ENCODE peak calls at places on chromosome 18, in seven cellular contexts. U, G, E, O, R, Z and P are unnamed samples.

GRCh38 chr18:62953663-62954062 is 238.3 kb downstream of the PHLPP1 start:
- DNase-seq in U (no peak), E (no peak), G (no peak), O (no peak), R (no peak), Z (no peak), P (no peak)

GRCh38 chr18:2984703-2985261 is 28.2 kb downstream of the LPIN2 start:
- DNase-seq in Z (no peak), G (no peak), U (no peak), R (no peak), E (no peak), O (no peak), P (no peak)

GRCh38 chr18:59996370-59996966 is 96.7 kb downstream of the PMAIP1 start:
- DNase-seq in Z (no peak), G (no peak), O (no peak), U (peak), E (peak), R (peak), P (no peak)

GRCh38 chr18:44828080-44828479 is 147.4 kb downstream of the SETBP1 start:
- DNase-seq in Z (no peak), E (no peak), U (no peak), O (no peak), R (no peak), G (no peak), P (no peak)

GRCh38 chr18:37403788-37404187 is 161.8 kb downstream of the CELF4 start:
- DNase-seq in G (no peak), U (no peak), Z (no peak), R (no peak), E (no peak), O (no peak), P (no peak)

GRCh38 chr18:75945534-75945933 is 518.0 kb upstream of the SMIM21 start:
- DNase-seq in E (no peak), R (no peak), U (no peak), Z (no peak), O (no peak), G (no peak), P (no peak)

GRCh38 chr18:36372902-36373301 is 75.4 kb downstream of the FHOD3 start:
- DNase-seq in E (no peak), R (no peak), Z (no peak), G (no peak), O (no peak), U (peak), P (no peak)

GRCh38 chr18:32317651-32318050 is 127.8 kb downstream of the MEP1B start:
- DNase-seq in O (no peak), E (no peak), R (no peak), G (no peak), U (peak), Z (no peak), P (no peak)

GRCh38 chr18:55385770-55386169 is 202.2 kb downstream of the TCF4 start:
- DNase-seq in R (no peak), E (no peak), Z (no peak), U (no peak), O (no peak), G (no peak), P (no peak)

GRCh38 chr18:58611471-58612131 is 17.3 kb downstream of the ALPK2 start:
- DNase-seq in O (no peak), Z (no peak), R (no peak), G (no peak), E (no peak), U (peak), P (no peak)

GRCh38 chr18:32707586-32707985 is 65.2 kb downstream of the KLHL14 start:
- DNase-seq in U (no peak), R (no peak), Z (no peak), O (no peak), E (no peak), G (no peak), P (no peak)

GRCh38 chr18:12904012-12904516 is 20.0 kb upstream of the PTPN2 start:
- DNase-seq in U (no peak), R (peak), Z (no peak), O (no peak), G (no peak), E (no peak), P (no peak)

GRCh38 chr18:6752200-6752873 is 22.8 kb downstream of the ARHGAP28 start:
- DNase-seq in U (peak), Z (no peak), R (no peak), O (no peak), G (no peak), E (no peak), P (no peak)

GRCh38 chr18:56709463-56709862 is 58.3 kb downstream of the WDR7 start:
- DNase-seq in R (peak), E (no peak), O (no peak), U (peak), G (no peak), Z (no peak), P (no peak)

GRCh38 chr18:40346146-40346545 is 1608.9 kb upstream of the PIK3C3 start:
- DNase-seq in Z (no peak), R (no peak), U (peak), O (no peak), G (no peak), E (no peak), P (no peak)

GRCh38 chr18:136433-136832 is 21.9 kb upstream of the USP14 start:
- DNase-seq in E (no peak), U (no peak), O (no peak), G (no peak), Z (peak), R (peak), P (no peak)

GRCh38 chr18:1018211-1018651 is 113.6 kb downstream of the ADCYAP1 start:
- DNase-seq in G (no peak), U (peak), R (no peak), Z (no peak), E (no peak), O (no peak), P (no peak)